ENCODE peak calls at places on chromosomes 6 and 20, in four cellular contexts. J is HepG2, Q is K562, W is GM12878. V is an unnamed sample.

GRCh38 chr6:21831531-21832291 is 238.2 kb downstream of the SOX4 start:
- DNase-seq in J (no peak), Q (no peak), W (no peak), V (no peak)

GRCh38 chr6:4812068-4812467 is 35.9 kb downstream of the CDYL start:
- DNase-seq in Q (no peak), W (no peak), J (no peak), V (no peak)

GRCh38 chr6:40298207-40298606 is 289.0 kb downstream of the LRFN2 start:
- DNase-seq in J (no peak), Q (no peak), W (no peak), V (no peak)

GRCh38 chr6:24868765-24869164 is 67.0 kb downstream of the RIPOR2 start:
- DNase-seq in Q (no peak), J (no peak), W (no peak), V (no peak)

GRCh38 chr20:18506744-18507143 is 996 bp upstream of the SEC23B start:
- DNase-seq in W (no peak), J (no peak), Q (no peak), V (no peak)

GRCh38 chr6:128482642-128483041 is 37.8 kb downstream of the PTPRK start:
- DNase-seq in W (no peak), Q (no peak), J (no peak), V (no peak)

GRCh38 chr6:36915599-36915998 is 29.8 kb downstream of the C6orf89 start:
- DNase-seq in J (no peak), W (no peak), Q (no peak), V (no peak)

GRCh38 chr20:5000263-5001173 is 792 bp downstream of the SLC23A2 start:
- DNase-seq in J (peak), Q (no peak), W (no peak), V (peak)

GRCh38 chr20:2386516-2387179 is 5.9 kb downstream of the TGM6 start:
- DNase-seq in Q (no peak), J (no peak), W (no peak), V (no peak)

GRCh38 chr20:61360296-61360695 is 108.2 kb downstream of the CDH4 start:
- DNase-seq in Q (no peak), W (no peak), J (no peak), V (no peak)

GRCh38 chr6:42260972-42261371 is 43.3 kb upstream of the MRPS10 start:
- DNase-seq in Q (peak), W (no peak), J (no peak), V (peak)

GRCh38 chr6:4912559-4912958 is 91.3 kb downstream of the RPP40 start:
- DNase-seq in W (no peak), Q (no peak), J (no peak), V (no peak)

GRCh38 chr6:46581459-46582177 is 71.0 kb downstream of the CYP39A1 start:
- DNase-seq in Q (no peak), J (no peak), W (no peak), V (no peak)

GRCh38 chr20:2042400-2042799 is 48.5 kb upstream of the PDYN start:
- DNase-seq in Q (no peak), W (no peak), J (no peak), V (no peak)

GRCh38 chr20:17807670-17808069 is 107.9 kb downstream of the BANF2 start:
- DNase-seq in Q (no peak), W (no peak), J (peak), V (no peak)

GRCh38 chr6:116371384-116372209 is 850 bp downstream of the DSE start:
- DNase-seq in W (no peak), J (no peak), Q (no peak), V (peak)
- TF ChIP-seq FOXK2 in W (no peak), J (no peak), Q (no peak), V (no peak)

GRCh38 chr6:160337991-160338390 is 10.2 kb upstream of the SLC22A3 start:
- DNase-seq in J (no peak), W (no peak), Q (no peak), V (no peak)

GRCh38 chr6:160348209-160348551 is at the start of gene SLC22A3:
- DNase-seq in Q (no peak), W (no peak), J (no peak), V (no peak)

GRCh38 chr6:160344281-160344680 is 3.9 kb upstream of the SLC22A3 start:
- DNase-seq in W (no peak), Q (no peak), J (no peak), V (no peak)

GRCh38 chr6:160347259-160348208 is 644 bp upstream of the SLC22A3 start:
- DNase-seq in W (no peak), J (no peak), Q (no peak), V (no peak)

GRCh38 chr6:160343144-160343543 is 5.0 kb upstream of the SLC22A3 start:
- DNase-seq in J (no peak), Q (no peak), W (no peak), V (no peak)
- TF ChIP-seq TARDBP in J (no peak), Q (no peak), W (no peak), V (no peak)

GRCh38 chr6:1522779-1523178 is 86.9 kb upstream of the FOXC1 start:
- DNase-seq in W (no peak), Q (no peak), J (no peak), V (no peak)

GRCh38 chr6:1527098-1527497 is 82.6 kb upstream of the FOXC1 start:
- DNase-seq in W (no peak), Q (no peak), J (no peak), V (peak)

GRCh38 chr6:1525364-1526038 is 84.2 kb upstream of the FOXC1 start:
- DNase-seq in Q (no peak), J (no peak), W (no peak), V (no peak)

GRCh38 chr6:1524040-1524480 is 85.7 kb upstream of the FOXC1 start:
- DNase-seq in Q (peak), W (no peak), J (no peak), V (peak)

DNA sequence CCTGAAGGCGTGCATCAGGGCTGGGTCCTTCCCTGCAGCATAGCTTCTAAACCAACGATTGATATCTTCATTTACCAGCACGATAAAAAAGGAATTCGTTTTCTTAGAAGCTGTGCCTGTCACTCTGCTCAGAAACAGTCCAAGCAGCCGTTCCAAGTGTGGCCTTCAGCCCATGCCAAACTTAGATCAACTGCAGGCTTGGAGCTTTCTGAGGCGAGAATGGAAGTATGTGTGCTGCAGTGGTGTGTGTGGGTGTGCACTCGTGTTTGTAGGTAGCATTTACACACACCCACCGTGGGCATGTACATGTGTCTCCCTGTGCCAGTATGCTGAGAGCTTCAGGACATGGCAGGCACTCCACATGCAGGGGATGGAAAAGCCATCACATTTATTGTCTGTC is 83.0 kb upstream of the FOXC1 start:
- DNase-seq in J (no peak), W (no peak), Q (no peak), V (no peak)
- TF ChIP-seq SP1 in J (no peak), W (no peak), Q (no peak), V (no peak)

DNA sequence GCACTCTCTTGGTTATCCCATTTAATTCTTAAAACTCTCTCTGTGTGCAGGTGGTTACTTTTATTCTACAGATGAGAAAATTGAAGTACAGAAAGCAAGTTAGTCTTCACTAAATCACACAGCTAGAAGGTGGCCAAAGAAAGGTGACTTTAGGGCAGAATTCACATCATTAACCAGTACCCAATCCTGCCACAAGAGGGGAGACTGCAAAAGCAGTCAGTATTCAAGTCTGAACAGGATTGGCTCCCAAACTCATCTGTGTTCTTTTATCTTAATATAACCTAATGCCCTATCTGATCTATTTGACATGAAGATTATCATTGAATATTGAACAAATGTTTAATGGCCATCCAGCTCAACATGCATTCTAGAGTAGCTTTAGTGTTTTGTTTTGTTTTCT is 225.3 kb upstream of the FAM83B start:
- DNase-seq in J (no peak), Q (no peak), W (no peak), V (no peak)
- TF ChIP-seq FOXK2 in J (no peak), Q (no peak), W (no peak), V (no peak)

V was measured in HEK293T.